ENCODE peak calls at places on chromosomes 5 and 9, in six cellular contexts. N, X, U, B, P and D are unnamed samples.

GRCh38 chr9:85702881-85703280 is 38.9 kb downstream of the AGTPBP1 start:
- DNase-seq in N (no peak), X (no peak), U (no peak), B (no peak), P (no peak), D (no peak)

GRCh38 chr5:130141689-130142320 is 237.5 kb downstream of the CHSY3 start:
- DNase-seq in N (peak), X (no peak), U (peak), B (peak), P (no peak), D (peak)

GRCh38 chr5:95962785-95963184 is 1.1 kb upstream of the ELL2 start:
- DNase-seq in N (no peak), X (peak), U (peak), B (no peak), P (no peak), D (no peak)

GRCh38 chr5:60399507-60399906 is 300.5 kb downstream of the DEPDC1B start:
- DNase-seq in N (no peak), X (no peak), U (no peak), B (no peak), P (no peak), D (no peak)

GRCh38 chr5:34881246-34881645 is 34.1 kb downstream of the RAD1 start:
- DNase-seq in N (no peak), X (no peak), U (no peak), B (no peak), P (no peak), D (no peak)

GRCh38 chr9:112041536-112042243 is 133.4 kb downstream of the SUSD1 start:
- DNase-seq in N (no peak), X (peak), U (no peak), B (peak), P (no peak), D (no peak)

GRCh38 chr5:40689442-40689841 is 9.7 kb downstream of the PTGER4 start:
- DNase-seq in N (no peak), X (peak), U (peak), B (no peak), P (peak), D (no peak)

GRCh38 chr9:17829812-17830385 is 251.0 kb downstream of the SH3GL2 start:
- DNase-seq in N (no peak), X (no peak), U (no peak), B (no peak), P (no peak), D (no peak)

GRCh38 chr5:42228279-42228678 is 195.0 kb upstream of the GHR start:
- DNase-seq in N (no peak), X (no peak), U (no peak), B (no peak), P (no peak), D (no peak)

GRCh38 chr5:172162348-172162747 is 25.7 kb downstream of the STK10 start:
- DNase-seq in N (no peak), X (peak), U (no peak), B (no peak), P (no peak), D (no peak)

GRCh38 chr9:8850916-8851315 is 1051.3 kb upstream of the DMAC1 start:
- DNase-seq in N (no peak), X (no peak), U (no peak), B (no peak), P (no peak), D (no peak)

GRCh38 chr5:13987843-13988464 is 43.5 kb upstream of the DNAH5 start:
- DNase-seq in N (peak), X (peak), U (peak), B (no peak), P (no peak), D (peak)

GRCh38 chr5:150512368-150512747 is 4.4 kb downstream of the NDST1 start:
- DNase-seq in N (no peak), X (no peak), U (no peak), B (no peak), P (no peak), D (no peak)

GRCh38 chr5:117863589-117864296 is 1124.6 kb downstream of the DTWD2 start:
- DNase-seq in N (no peak), X (no peak), U (no peak), B (no peak), P (no peak), D (no peak)

GRCh38 chr5:151483176-151483575 is 35.8 kb downstream of the SLC36A1 start:
- DNase-seq in N (no peak), X (no peak), U (no peak), B (no peak), P (no peak), D (no peak)

GRCh38 chr9:115777610-115778009 is 376.0 kb upstream of the PAPPA start:
- DNase-seq in N (no peak), X (no peak), U (no peak), B (no peak), P (no peak), D (no peak)

GRCh38 chr5:173563246-173563645 is 53.2 kb downstream of the BOD1 start:
- DNase-seq in N (no peak), X (no peak), U (no peak), B (no peak), P (no peak), D (no peak)

GRCh38 chr9:68931821-68932220 is 82.1 kb downstream of the PRKACG start:
- DNase-seq in N (no peak), X (no peak), U (no peak), B (no peak), P (no peak), D (no peak)

GRCh38 chr5:28249771-28250415 is 1211.5 kb upstream of the CDH9 start:
- DNase-seq in N (no peak), X (no peak), U (no peak), B (no peak), P (no peak), D (no peak)

GRCh38 chr5:93925321-93925720 is 183.9 kb upstream of the POU5F2 start:
- DNase-seq in N (no peak), X (no peak), U (no peak), B (no peak), P (no peak), D (no peak)

GRCh38 chr5:80871541-80871961 is 88.6 kb upstream of the RASGRF2 start:
- DNase-seq in N (no peak), X (peak), U (peak), B (no peak), P (no peak), D (no peak)

GRCh38 chr5:149322518-149322917 is 22.8 kb upstream of the GRPEL2 start:
- DNase-seq in N (no peak), X (peak), U (no peak), B (no peak), P (no peak), D (no peak)

GRCh38 chr9:96478829-96479371 is 28.9 kb downstream of the HABP4 start:
- DNase-seq in N (no peak), X (no peak), U (no peak), B (no peak), P (peak), D (no peak)

GRCh38 chr5:176350416-176350815 is 11.1 kb downstream of the KIAA1191 start:
- DNase-seq in N (no peak), X (no peak), U (no peak), B (no peak), P (no peak), D (no peak)

GRCh38 chr5:102975457-102976182 is 144.3 kb downstream of the GIN1 start:
- DNase-seq in N (no peak), X (no peak), U (no peak), B (no peak), P (no peak), D (no peak)

GRCh38 chr5:11072556-11072955 is 311.5 kb upstream of the DAP start:
- DNase-seq in N (no peak), X (no peak), U (no peak), B (no peak), P (no peak), D (no peak)

GRCh38 chr9:107336718-107337360 is 53.8 kb downstream of the RAD23B start:
- DNase-seq in N (no peak), X (no peak), U (no peak), B (no peak), P (no peak), D (no peak)
- TF ChIP-seq POLR2AphosphoS5 in N (no peak), X (peak), U (no peak), B (no peak), P (no peak), D (peak)

GRCh38 chr5:68405026-68405684 is 189.6 kb downstream of the PIK3R1 start:
- DNase-seq in N (no peak), X (no peak), U (peak), B (no peak), P (no peak), D (no peak)
- TF ChIP-seq POLR2A in N (no peak), X (no peak), U (no peak), B (no peak), P (no peak), D (no peak)

DNA sequence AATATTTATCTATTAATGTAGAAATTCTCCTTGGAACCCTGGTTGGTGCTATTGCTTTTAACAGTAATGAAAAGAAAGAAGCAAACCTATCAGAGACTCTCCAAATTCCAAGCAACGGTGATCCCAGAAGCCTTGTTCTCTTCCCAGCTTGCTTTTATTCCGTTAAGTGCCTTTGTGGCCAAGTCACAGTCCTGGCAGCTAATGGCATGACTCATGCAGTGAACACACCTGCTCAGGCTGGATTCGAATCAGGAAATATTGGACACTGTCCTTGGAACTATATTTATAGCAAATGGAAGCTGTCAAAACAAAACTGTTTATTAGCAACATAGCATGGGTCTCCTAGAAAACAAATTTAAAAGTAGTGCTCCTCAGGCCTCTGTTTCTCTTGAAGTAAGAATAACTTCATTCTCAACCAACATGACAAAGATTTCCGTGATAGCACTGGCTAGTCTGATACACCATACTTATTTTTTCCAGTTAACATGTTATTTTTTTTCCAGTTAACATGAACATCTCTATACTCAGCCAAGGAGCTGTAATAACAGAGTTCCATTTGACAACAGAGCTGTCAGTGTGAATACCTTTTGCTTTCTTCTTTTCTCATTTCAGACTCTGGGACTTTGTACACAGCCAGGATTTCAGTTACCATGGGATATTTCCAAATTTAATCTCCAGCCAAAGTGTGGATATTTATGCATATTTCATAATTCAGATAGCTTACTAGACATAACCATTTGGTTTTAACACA is 502.4 kb downstream of the GADD45G start:
- DNase-seq in N (no peak), X (no peak), U (no peak), B (no peak), P (no peak), D (no peak)
- TF ChIP-seq TAF1 in N (no peak), X (no peak), U (no peak), B (no peak), P (no peak), D (no peak)

DNA sequence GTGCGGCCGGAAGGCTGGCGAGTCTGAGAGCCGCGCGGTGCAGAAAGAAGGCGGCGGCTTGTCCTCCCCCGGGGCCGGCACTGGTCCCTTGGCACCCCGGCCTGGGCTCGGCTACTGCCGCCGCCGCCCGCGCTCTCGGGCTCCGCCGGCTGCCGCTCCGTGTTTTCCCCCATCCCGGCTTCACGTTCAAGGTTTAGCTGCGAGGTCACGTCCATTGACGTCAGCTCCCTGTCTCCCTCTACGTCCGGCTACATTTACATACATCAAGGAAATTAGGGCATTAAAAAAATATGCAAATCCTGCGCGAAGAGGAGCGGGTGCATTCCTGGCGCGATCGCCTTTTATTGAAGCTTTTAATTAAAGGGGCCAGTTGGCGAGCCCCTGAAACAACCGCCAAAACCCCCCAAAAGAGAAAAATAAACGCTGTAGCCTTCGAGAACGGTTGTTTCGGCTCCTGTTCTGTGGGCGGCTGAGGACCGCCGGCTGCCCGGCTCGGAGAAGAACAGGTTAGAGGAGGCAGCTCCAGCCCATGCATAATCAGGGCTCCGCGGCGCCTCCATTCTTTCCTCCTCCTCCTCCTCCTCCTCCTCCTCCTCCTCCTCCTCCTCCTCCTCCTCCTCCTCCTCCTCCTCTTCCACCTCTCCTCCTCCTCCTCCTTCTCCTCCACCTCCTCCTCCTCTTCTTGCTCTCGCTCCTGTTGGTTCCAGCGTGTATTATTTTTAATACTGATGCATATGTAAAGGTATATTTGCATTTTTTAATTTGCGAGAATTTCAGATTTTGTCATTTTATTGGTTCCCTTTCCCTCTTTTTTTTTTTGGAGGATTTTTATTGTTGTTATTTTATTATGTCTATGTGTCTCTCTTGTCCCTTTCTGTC is 207.0 kb downstream of the MEF2C start:
- DNase-seq in N (no peak), X (no peak), U (peak), B (no peak), P (no peak), D (no peak)
- TF ChIP-seq POLR2AphosphoS5 in N (no peak), X (no peak), U (no peak), B (no peak), P (no peak), D (no peak)